ENCODE peak calls at places on chromosomes 16 and 17, in four cellular contexts. D is A549, P is IMR-90, J is stomach. C is an unnamed sample.

GRCh38 chr17:19315104-19315503 is 47.4 kb downstream of the B9D1 start:
- DNase-seq in D (no peak), J (no peak), P (no peak), C (no peak)

GRCh38 chr17:41655611-41656111 is 31.3 kb upstream of the KRT17 start:
- DNase-seq in P (no peak), D (peak), J (peak), C (no peak)

GRCh38 chr17:73984981-73985380 is 218.5 kb upstream of the RPL38 start:
- DNase-seq in P (no peak), J (no peak), D (no peak), C (no peak)

GRCh38 chr16:14240216-14240843 is 169.2 kb downstream of the MRTFB start:
- DNase-seq in P (no peak), D (no peak), J (no peak), C (no peak)

GRCh38 chr17:82097187-82097918 is 683 bp downstream of the FASN start:
- DNase-seq in D (peak), P (peak), J (peak), C (peak)

GRCh38 chr17:77887110-77887463 is 71.4 kb upstream of the TNRC6C start:
- DNase-seq in D (no peak), J (no peak), P (no peak), C (no peak)

GRCh38 chr17:80827646-80828643 is 163.7 kb upstream of the CHMP6 start:
- DNase-seq in D (peak), J (no peak), P (peak), C (no peak)

GRCh38 chr17:79970576-79971068 is 65.0 kb downstream of the TBC1D16 start:
- DNase-seq in D (peak), P (peak), J (peak), C (peak)

GRCh38 chr16:77171750-77172635 is 19.0 kb upstream of the MON1B start:
- DNase-seq in D (peak), J (no peak), P (peak), C (peak)

GRCh38 chr17:82845163-82845807 is 5.5 kb upstream of the ZNF750 start:
- DNase-seq in J (no peak), P (no peak), D (no peak), C (peak)

GRCh38 chr16:50297301-50298074 is 31.1 kb downstream of the ADCY7 start:
- DNase-seq in J (no peak), P (no peak), D (no peak), C (no peak)

GRCh38 chr17:17348872-17349723 is 45.9 kb downstream of the NT5M start:
- DNase-seq in J (no peak), P (no peak), D (no peak), C (no peak)

GRCh38 chr16:26214694-26215093 is 522.9 kb downstream of the HS3ST4 start:
- DNase-seq in J (no peak), P (no peak), D (no peak), C (no peak)

GRCh38 chr16:3822366-3823045 is 58.0 kb downstream of the CREBBP start:
- DNase-seq in D (no peak), P (peak), J (no peak), C (no peak)

GRCh38 chr17:19262650-19263620 is 25.8 kb downstream of the EPN2 start:
- DNase-seq in D (no peak), P (peak), J (no peak), C (no peak)

GRCh38 chr17:73297934-73298861 is 13.6 kb downstream of the CDC42EP4 start:
- DNase-seq in P (no peak), J (no peak), D (no peak), C (no peak)

GRCh38 chr16:30136971-30137601 is 14.1 kb upstream of the MAPK3 start:
- DNase-seq in J (no peak), D (no peak), P (no peak), C (no peak)

GRCh38 chr16:84084570-84085270 is 32.0 kb downstream of the MBTPS1 start:
- DNase-seq in P (peak), J (peak), D (peak), C (peak)

GRCh38 chr16:75208242-75208825 is 1.4 kb upstream of the CTRB2 start:
- DNase-seq in J (no peak), P (no peak), D (no peak), C (no peak)

GRCh38 chr16:69927056-69927757 is 23.9 kb upstream of the CLEC18A start:
- DNase-seq in D (no peak), P (peak), J (no peak), C (no peak)

GRCh38 chr17:67022451-67022810 is 21.9 kb upstream of the CACNG1 start:
- DNase-seq in D (no peak), P (no peak), J (no peak), C (no peak)

GRCh38 chr17:74442291-74442669 is 10.4 kb downstream of the GPRC5C start:
- DNase-seq in D (no peak), J (no peak), P (no peak), C (no peak)

GRCh38 chr17:20999044-20999573 is 43.7 kb downstream of the USP22 start:
- DNase-seq in D (no peak), P (no peak), J (no peak), C (no peak)

GRCh38 chr17:43406676-43407645 is 8.2 kb downstream of the ARL4D start:
- DNase-seq in D (peak), J (no peak), P (peak), C (no peak)

GRCh38 chr16:84141143-84141670 is 3.8 kb downstream of the HSDL1 start:
- DNase-seq in P (no peak), J (no peak), D (peak), C (no peak)

GRCh38 chr16:55370762-55371482 is 46.9 kb downstream of the IRX6 start:
- DNase-seq in J (peak), D (peak), P (peak), C (peak)

GRCh38 chr17:6290488-6291196 is 144.3 kb downstream of the AIPL1 start:
- DNase-seq in D (no peak), J (no peak), P (no peak), C (no peak)

GRCh38 chr17:6286239-6286638 is 148.7 kb downstream of the AIPL1 start:
- DNase-seq in P (no peak), J (no peak), D (peak), C (no peak)
- TF ChIP-seq CTCF in P (no peak), J (no peak), D (no peak), C (no peak)

GRCh38 chr17:7016886-7017826 is 4.7 kb downstream of the RNASEK start:
- DNase-seq in P (no peak), J (no peak), D (no peak), C (no peak)

GRCh38 chr17:7016406-7016805 is 4.0 kb downstream of the RNASEK start:
- DNase-seq in P (no peak), D (no peak), J (no peak), C (no peak)

GRCh38 chr17:7015587-7016020 is 3.2 kb downstream of the RNASEK start:
- DNase-seq in J (no peak), P (no peak), D (no peak), C (no peak)

GRCh38 chr17:7014261-7014994 is 2.0 kb downstream of the RNASEK start:
- DNase-seq in P (peak), J (peak), D (peak), C (peak)

GRCh38 chr17:7014995-7015586 is 2.7 kb downstream of the RNASEK start:
- DNase-seq in D (no peak), J (no peak), P (peak), C (no peak)
- TF ChIP-seq CTCF in D (peak), J (no peak), P (no peak), C (peak)

GRCh38 chr17:40371261-40371929 is 6.9 kb upstream of the GJD3 start:
- DNase-seq in D (peak), J (no peak), P (no peak), C (no peak)

GRCh38 chr17:40372031-40372430 is 7.5 kb upstream of the GJD3 start:
- DNase-seq in J (no peak), D (no peak), P (no peak), C (no peak)

GRCh38 chr17:40374965-40375498 is 10.5 kb upstream of the GJD3 start:
- DNase-seq in P (no peak), J (no peak), D (no peak), C (no peak)

GRCh38 chr17:40373999-40374398 is 9.5 kb upstream of the GJD3 start:
- DNase-seq in D (no peak), J (no peak), P (no peak), C (no peak)

GRCh38 chr17:40373324-40373723 is 8.8 kb upstream of the GJD3 start:
- DNase-seq in J (no peak), D (no peak), P (peak), C (no peak)
- TF ChIP-seq CTCF in J (no peak), D (no peak), P (no peak), C (no peak)

DNA sequence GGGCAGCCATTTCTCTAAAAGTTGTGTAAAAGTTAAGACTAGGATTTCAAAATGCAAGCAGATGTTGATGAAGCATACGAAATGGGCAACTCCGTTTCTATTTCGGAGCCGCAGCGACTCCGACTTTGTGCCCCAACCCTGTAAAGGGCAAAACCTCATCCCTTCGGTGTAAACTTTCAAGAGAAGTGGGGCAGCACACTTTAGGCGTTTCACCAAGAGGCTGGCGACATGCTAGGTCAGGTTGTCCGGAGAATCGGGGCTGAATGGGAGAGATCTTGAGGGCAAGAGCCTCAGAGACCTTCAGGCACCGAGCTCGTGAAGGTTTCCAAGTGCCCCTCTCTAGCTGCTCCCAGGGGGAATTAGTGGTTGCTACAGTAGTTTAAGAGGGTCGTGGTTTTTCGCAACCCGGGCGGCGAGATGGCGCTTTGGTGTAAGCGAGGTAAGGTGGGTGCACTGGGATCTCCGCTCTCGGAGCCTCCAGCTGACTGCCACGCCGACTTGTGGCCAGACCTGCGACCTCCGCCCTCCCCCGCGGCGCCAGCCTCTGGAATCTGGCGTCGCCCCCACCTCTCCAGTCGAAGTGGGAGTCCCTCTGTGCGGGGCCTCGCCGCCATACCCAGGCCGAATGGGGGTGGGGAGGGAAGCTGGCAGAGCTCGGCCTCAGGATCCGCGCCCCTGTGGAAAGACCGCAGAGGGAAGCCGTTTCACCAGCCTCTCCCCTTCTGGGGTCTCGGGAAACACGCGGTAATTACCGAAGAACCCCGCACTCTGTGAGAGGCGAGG is 979 bp upstream of the HEXIM2 start:
- DNase-seq in D (peak), P (peak), J (peak), C (peak)
- TF ChIP-seq CTCF in D (peak), P (peak), J (no peak), C (no peak)

GRCh38 chr17:9517396-9517795 is 58.2 kb downstream of the STX8 start:
- DNase-seq in D (no peak), J (no peak), P (no peak), C (no peak)
- TF ChIP-seq CTCF in D (no peak), J (no peak), P (no peak), C (no peak)

GRCh38 chr16:22195695-22196558 is 10.2 kb upstream of the EEF2K start:
- DNase-seq in D (peak), J (peak), P (peak), C (peak)

GRCh38 chr16:22202261-22202637 is 3.8 kb upstream of the EEF2K start:
- DNase-seq in D (no peak), P (no peak), J (no peak), C (no peak)

GRCh38 chr16:22194707-22195444 is 11.2 kb upstream of the EEF2K start:
- DNase-seq in D (no peak), P (no peak), J (no peak), C (no peak)

GRCh38 chr16:22195445-22195694 is 10.7 kb upstream of the EEF2K start:
- DNase-seq in D (no peak), J (no peak), P (no peak), C (no peak)

GRCh38 chr16:22198547-22199293 is 7.4 kb upstream of the EEF2K start:
- DNase-seq in D (peak), P (peak), J (no peak), C (no peak)
- TF ChIP-seq CTCF in D (no peak), P (peak), J (no peak), C (no peak)

GRCh38 chr16:19767497-19767896 is 49.4 kb downstream of the IQCK start:
- DNase-seq in P (no peak), D (no peak), J (no peak), C (no peak)

GRCh38 chr16:19771796-19772195 is 53.7 kb downstream of the IQCK start:
- DNase-seq in J (no peak), D (no peak), P (no peak), C (no peak)

GRCh38 chr16:19769239-19769638 is 51.2 kb downstream of the IQCK start:
- DNase-seq in D (no peak), J (no peak), P (no peak), C (no peak)

GRCh38 chr16:19774024-19774423 is 56.0 kb downstream of the IQCK start:
- DNase-seq in J (no peak), D (no peak), P (no peak), C (no peak)

DNA sequence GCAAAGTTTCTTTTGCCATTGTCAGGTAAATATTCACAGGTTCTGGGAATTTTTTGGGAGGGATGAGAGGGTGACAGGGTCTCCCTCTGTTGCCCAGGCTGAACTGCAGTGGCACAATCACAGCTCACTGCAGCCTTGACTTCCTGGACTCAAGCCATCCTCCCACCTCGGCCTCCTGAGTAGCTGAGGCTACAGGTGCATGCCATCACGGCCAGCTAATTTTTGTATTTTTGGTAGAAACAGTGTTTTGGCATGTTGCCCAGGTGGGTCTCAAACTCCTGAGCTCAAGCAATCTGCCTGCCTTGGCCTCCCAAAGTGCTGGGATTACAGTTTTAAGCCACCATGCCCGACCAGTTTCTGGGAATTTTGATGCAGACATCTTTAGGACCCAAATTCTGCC is 53.0 kb downstream of the IQCK start:
- DNase-seq in P (no peak), J (no peak), D (no peak), C (no peak)
- TF ChIP-seq CTCF in P (no peak), J (no peak), D (no peak), C (no peak)